ENCODE peak calls at places on chromosome 4, in seven cellular contexts. G, B, F, Q, X, H and A are unnamed samples.
A peak's percentile ranks its signal among the peaks of the same experiment; 100 is the strongest.

GRCh38 chr4:162323919-162324318 is 160.1 kb upstream of the FSTL5 start:
- DNase-seq in G (no peak), B (no peak), F (no peak), Q (no peak), X (no peak), H (no peak), A (no peak)

GRCh38 chr4:22019676-22020075 is 71.1 kb upstream of the KCNIP4 start:
- DNase-seq in G (no peak), B (no peak), F (no peak), Q (no peak), X (no peak), H (no peak), A (no peak)

GRCh38 chr4:86005998-86006397 is 353.9 kb downstream of the MAPK10 start:
- DNase-seq in G (no peak), B (no peak), F (no peak), Q (no peak), X (no peak), H (no peak), A (no peak)

GRCh38 chr4:139745111-139745639 is 79.6 kb downstream of the MGST2 start:
- DNase-seq in G (no peak), B (no peak), F (no peak), Q (no peak), X (no peak), H (no peak), A (no peak)

GRCh38 chr4:77692847-77693432 is 87.3 kb downstream of the CXCL13 start:
- DNase-seq in G (no peak), B (no peak), F (no peak), Q (no peak), X (no peak), H (no peak), A (no peak)

GRCh38 chr4:90357117-90357710 is 230.0 kb downstream of the CCSER1 start:
- DNase-seq in G (no peak), B (no peak), F (peak; percentile 3), Q (no peak), X (peak; percentile 45), H (no peak), A (no peak)

GRCh38 chr4:155433636-155434360 is 57.0 kb upstream of the MAP9 start:
- DNase-seq in G (no peak), B (no peak), F (no peak), Q (no peak), X (no peak), H (no peak), A (no peak)

GRCh38 chr4:18689308-18689915 is 667.9 kb upstream of the LCORL start:
- DNase-seq in G (peak; percentile 41), B (no peak), F (peak; percentile 1), Q (peak; percentile 68), X (peak; percentile 16), H (no peak), A (peak; percentile 31)

GRCh38 chr4:58776627-58777026 is 1666.4 kb upstream of the IGFBP7 start:
- DNase-seq in G (no peak), B (no peak), F (peak; percentile 12), Q (no peak), X (no peak), H (no peak), A (no peak)

GRCh38 chr4:119746951-119747350 is 118.3 kb upstream of the PDE5A start:
- DNase-seq in G (no peak), B (no peak), F (no peak), Q (no peak), X (no peak), H (no peak), A (no peak)

GRCh38 chr4:177530561-177530960 is 88.3 kb upstream of the AGA start:
- DNase-seq in G (no peak), B (no peak), F (no peak), Q (no peak), X (no peak), H (no peak), A (no peak)

GRCh38 chr4:95548738-95549245 is at the start of gene UNC5C:
- DNase-seq in G (peak; percentile 43), B (peak; percentile 55), F (no peak), Q (peak; percentile 48), X (no peak), H (no peak), A (peak; percentile 29)

DNA sequence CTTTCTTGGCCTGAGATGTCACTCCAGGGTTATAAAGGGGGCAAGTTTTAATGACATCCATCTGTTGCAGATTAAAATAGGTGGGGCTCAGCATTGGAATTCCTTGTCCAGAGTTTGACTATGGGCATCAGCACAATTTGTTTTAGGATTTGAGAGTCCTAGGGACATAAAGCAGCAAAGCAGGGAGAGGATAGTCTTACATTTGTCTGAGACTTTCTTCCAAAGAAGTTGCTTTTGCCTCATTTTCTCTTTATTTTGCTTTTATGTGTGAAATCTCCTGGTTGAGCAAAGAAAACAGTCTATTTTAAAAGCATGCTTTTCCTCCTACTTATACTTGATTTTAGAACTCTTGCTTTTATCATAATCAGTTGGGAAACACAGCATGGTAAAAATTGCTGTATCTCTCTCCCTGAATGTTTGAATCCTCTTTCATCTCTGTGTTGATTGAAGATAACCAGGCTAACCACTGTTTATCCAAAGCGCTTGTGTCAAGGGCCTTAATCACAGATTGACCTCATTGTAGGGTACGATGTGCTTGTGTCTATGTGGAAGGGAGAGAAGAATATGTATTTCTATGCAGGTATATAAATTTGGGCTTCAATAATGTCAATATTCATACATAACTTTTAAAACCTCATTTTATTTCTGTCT is 121.5 kb downstream of the ANK2 start:
- DNase-seq in G (no peak), B (no peak), F (no peak), Q (no peak), X (peak; percentile 81), H (no peak), A (no peak)
- H3K27ac ChIP-seq in G (no peak overlapping the region), B (no peak overlapping the region), F (no peak overlapping the region), Q (no peak overlapping the region), X (no peak overlapping the region), H (peak overlapping the region; percentile 39), A (no peak overlapping the region)

GRCh38 chr4:87037921-87038320 is 103.1 kb downstream of the AFF1 start:
- DNase-seq in G (no peak), B (no peak), F (no peak), Q (no peak), X (no peak), H (no peak), A (no peak)

GRCh38 chr4:87035881-87036509 is 101.2 kb downstream of the AFF1 start:
- DNase-seq in G (no peak), B (no peak), F (no peak), Q (no peak), X (no peak), H (no peak), A (no peak)

GRCh38 chr4:87036713-87037112 is 101.9 kb downstream of the AFF1 start:
- DNase-seq in G (no peak), B (no peak), F (no peak), Q (no peak), X (no peak), H (no peak), A (peak; percentile 77)

GRCh38 chr4:87041142-87041541 is 106.3 kb downstream of the AFF1 start:
- DNase-seq in G (no peak), B (peak; percentile 48), F (no peak), Q (no peak), X (no peak), H (no peak), A (no peak)

DNA sequence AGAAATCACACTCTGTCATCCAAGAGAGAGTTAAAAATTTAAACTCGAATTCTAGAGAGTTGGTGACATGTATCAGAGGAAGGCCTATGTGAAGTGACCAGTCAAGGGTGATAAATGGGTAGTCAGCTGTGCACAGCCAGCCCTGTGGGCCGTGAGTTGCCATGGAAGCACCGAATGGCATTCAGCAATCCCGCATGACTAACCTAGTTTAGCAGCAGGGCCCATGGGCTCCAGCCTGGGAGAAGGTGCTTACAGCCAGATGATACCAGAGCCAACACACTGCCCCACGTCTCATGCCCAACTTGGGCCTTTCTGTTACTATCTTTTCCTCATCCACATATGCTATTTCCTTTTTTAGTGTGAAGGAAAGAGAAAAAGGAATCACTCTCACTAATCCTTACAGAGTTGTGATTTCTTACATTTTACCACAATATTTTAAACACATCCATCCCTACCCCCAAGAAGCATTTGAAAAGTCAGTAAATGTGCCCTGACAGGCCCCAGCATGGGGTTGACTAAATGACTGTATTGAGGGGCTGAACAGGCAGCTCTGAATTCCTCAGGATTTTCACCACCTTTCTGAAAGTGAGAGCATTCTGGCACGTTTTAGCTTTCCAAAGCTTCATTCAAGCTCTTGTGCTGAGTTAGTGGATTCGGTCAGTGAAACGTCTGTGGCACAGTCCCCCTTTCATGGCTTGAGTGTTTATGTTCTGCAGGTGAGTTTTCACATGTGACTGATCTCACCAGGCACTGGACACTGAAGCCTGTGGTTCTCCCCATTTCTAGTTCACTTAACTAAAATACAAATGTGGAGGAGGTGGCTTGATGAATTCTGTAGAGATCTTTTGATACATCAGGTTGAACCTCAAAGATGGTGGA is 104.3 kb downstream of the AFF1 start:
- DNase-seq in G (no peak), B (no peak), F (peak; percentile 54), Q (peak; percentile 43), X (no peak), H (peak; percentile 79), A (peak; percentile 59)
- TF ChIP-seq EP300 in G (no peak), B (no peak), F (no peak), Q (no peak), X (no peak), H (no peak), A (no peak)

DNA sequence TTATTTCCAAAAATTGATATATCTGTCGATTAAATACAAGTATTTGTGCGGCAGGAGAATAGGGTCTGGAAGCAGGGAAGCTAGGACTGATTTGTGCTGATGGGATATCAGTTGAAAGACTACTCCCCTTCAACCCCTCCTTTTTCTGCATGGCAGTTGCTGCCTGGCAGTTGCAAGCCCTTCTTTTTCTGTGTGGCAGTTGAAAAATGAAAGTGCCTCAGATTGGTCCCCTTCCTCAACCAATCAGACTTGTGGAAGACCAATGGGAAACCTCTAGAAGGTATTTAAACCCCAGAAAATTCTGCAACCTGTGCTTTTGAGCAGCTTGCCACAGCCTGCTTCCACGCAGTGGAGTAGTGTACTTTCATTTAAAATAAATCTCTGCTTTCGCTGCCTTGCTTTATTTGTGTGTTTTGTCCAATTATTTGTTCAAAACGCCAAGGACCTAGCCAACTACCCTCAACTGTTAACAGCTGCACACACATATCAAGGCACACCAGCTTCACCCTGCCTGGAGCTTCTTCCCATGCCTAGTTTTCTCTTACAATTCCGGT is 1.5 kb upstream of the TMA16 start:
- DNase-seq in G (no peak), B (no peak), F (no peak), Q (no peak), X (no peak), H (no peak), A (no peak)
- H3K27ac ChIP-seq in G (no peak overlapping the region), B (no peak overlapping the region), F (peak overlapping the region; percentile 99), Q (peak overlapping the region; percentile 81), X (no peak overlapping the region), H (no peak overlapping the region), A (peak overlapping the region; percentile 93)

GRCh38 chr4:38601916-38602291 is 62.1 kb upstream of the KLF3 start:
- DNase-seq in G (no peak), B (no peak), F (no peak), Q (no peak), X (no peak), H (no peak), A (no peak)

GRCh38 chr4:38603652-38604051 is 60.3 kb upstream of the KLF3 start:
- DNase-seq in G (no peak), B (no peak), F (no peak), Q (no peak), X (no peak), H (no peak), A (no peak)

GRCh38 chr4:38600575-38600974 is 63.4 kb upstream of the KLF3 start:
- DNase-seq in G (no peak), B (no peak), F (no peak), Q (no peak), X (no peak), H (no peak), A (no peak)

GRCh38 chr4:38598489-38598888 is 65.5 kb upstream of the KLF3 start:
- DNase-seq in G (no peak), B (no peak), F (no peak), Q (no peak), X (no peak), H (no peak), A (no peak)

GRCh38 chr4:38601244-38601915 is 62.6 kb upstream of the KLF3 start:
- DNase-seq in G (no peak), B (no peak), F (no peak), Q (no peak), X (peak; percentile 49), H (no peak), A (peak; percentile 69)
- TF ChIP-seq EP300 in G (peak; percentile 18), B (no peak), F (no peak), Q (no peak), X (peak; percentile 46), H (no peak), A (no peak)